ENCODE peak calls at places on chromosomes 12 and 14, in four cellular contexts. E is transverse colon; C is AG04449; X is CD8-positive, alpha-beta memory T cell. A is an unnamed sample.

GRCh38 chr14:88868558-88869159 is 44.2 kb downstream of the TTC8 start:
- DNase-seq in E (no peak), X (no peak), C (no peak), A (no peak)

GRCh38 chr12:124543591-124544310 is 23.7 kb downstream of the NCOR2 start:
- DNase-seq in C (no peak), E (no peak), X (no peak), A (peak; percentile 67)

GRCh38 chr12:106416273-106416672 is 58.7 kb downstream of the POLR3B start:
- DNase-seq in C (no peak), X (no peak), E (no peak), A (no peak)

GRCh38 chr12:76530531-76530930 is 29.0 kb downstream of the OSBPL8 start:
- DNase-seq in X (no peak), E (no peak), C (no peak), A (no peak)

GRCh38 chr12:85275359-85275758 is 4.7 kb upstream of the ALX1 start:
- DNase-seq in X (no peak), E (no peak), C (no peak), A (no peak)

GRCh38 chr14:96145116-96145864 is 59.3 kb upstream of the BDKRB2 start:
- DNase-seq in C (peak; percentile 65), X (no peak), E (no peak), A (peak; percentile 89)

GRCh38 chr12:55659486-55660385 is 23.0 kb downstream of the OR10P1 start:
- DNase-seq in E (peak; percentile 28), C (no peak), X (no peak), A (peak; percentile 68)

GRCh38 chr14:22986508-22987054 is 4.2 kb upstream of the AJUBA start:
- DNase-seq in X (peak; percentile 79), E (peak; percentile 93), C (peak; percentile 49), A (peak; percentile 89)

GRCh38 chr14:22291406-22291805 is 297.6 kb downstream of the DAD1 start:
- DNase-seq in E (no peak), C (no peak), X (no peak), A (no peak)

GRCh38 chr12:98423963-98424362 is 91.4 kb upstream of the TMPO start:
- DNase-seq in X (no peak), C (no peak), E (no peak), A (no peak)

GRCh38 chr14:102848830-102849521 is 71.7 kb downstream of the TRAF3 start:
- DNase-seq in E (peak; percentile 65), C (no peak), X (no peak), A (peak; percentile 60)

GRCh38 chr14:34496007-34496678 is 34.1 kb upstream of the SPTSSA start:
- DNase-seq in X (no peak), C (no peak), E (no peak), A (peak; percentile 33)

GRCh38 chr12:87597114-87597513 is 432.1 kb downstream of the C12orf50 start:
- DNase-seq in E (no peak), C (no peak), X (no peak), A (no peak)

GRCh38 chr12:42741771-42742510 is 152.4 kb upstream of the PRICKLE1 start:
- DNase-seq in C (no peak), E (no peak), X (no peak), A (peak; percentile 69)

GRCh38 chr12:47757840-47758583 is 668 bp downstream of the RAPGEF3 start:
- DNase-seq in E (peak; percentile 14), X (no peak), C (no peak), A (no peak)

GRCh38 chr12:6341439-6342139 is at the start of gene TNFRSF1A:
- DNase-seq in X (no peak), C (no peak), E (peak; percentile 82), A (peak; percentile 88)

GRCh38 chr12:63266988-63267387 is 116.0 kb upstream of the AVPR1A start:
- DNase-seq in E (no peak), C (no peak), X (no peak), A (no peak)

GRCh38 chr12:89883630-89884364 is 175.2 kb upstream of the ATP2B1 start:
- DNase-seq in C (no peak), E (no peak), X (no peak), A (no peak)

GRCh38 chr14:49970474-49971147 is 77.7 kb downstream of the ARF6 start:
- DNase-seq in E (no peak), C (no peak), X (no peak), A (peak; percentile 84)

GRCh38 chr14:100893760-100894159 is 9.8 kb downstream of the RTL1 start:
- DNase-seq in C (no peak), E (no peak), X (no peak), A (no peak)

GRCh38 chr14:91173221-91173670 is 59.4 kb downstream of the DGLUCY start:
- DNase-seq in E (peak; percentile 87), X (peak; percentile 64), C (no peak), A (peak; percentile 84)

GRCh38 chr12:107311682-107312081 is 218.3 kb upstream of the CRY1 start:
- DNase-seq in E (no peak), X (no peak), C (no peak), A (no peak)

GRCh38 chr14:104206281-104206904 is 68.0 kb downstream of the KIF26A start:
- DNase-seq in C (no peak), E (peak; percentile 67), X (no peak), A (no peak)

GRCh38 chr12:65510584-65511050 is 232.1 kb downstream of the MSRB3 start:
- DNase-seq in C (no peak), X (no peak), E (peak; percentile 30), A (no peak)

GRCh38 chr12:92469837-92470236 is 233.0 kb upstream of the PLEKHG7 start:
- DNase-seq in C (no peak), E (no peak), X (no peak), A (no peak)

GRCh38 chr12:65845751-65846537 is 21.7 kb downstream of the HMGA2 start:
- DNase-seq in C (no peak), X (no peak), E (no peak), A (no peak)

GRCh38 chr14:34926552-34926951 is 51.4 kb upstream of the BAZ1A start:
- DNase-seq in C (no peak), X (no peak), E (no peak), A (no peak)

GRCh38 chr12:26121323-26121740 is 3.5 kb downstream of the BHLHE41 start:
- DNase-seq in X (no peak), C (no peak), E (no peak), A (no peak)

GRCh38 chr12:26122681-26123481 is 2.0 kb downstream of the BHLHE41 start:
- DNase-seq in X (no peak), E (peak; percentile 75), C (no peak), A (peak; percentile 65)

GRCh38 chr12:26121841-26122680 is 2.8 kb downstream of the BHLHE41 start:
- DNase-seq in E (no peak), X (no peak), C (no peak), A (no peak)

GRCh38 chr12:26119391-26119981 is 5.4 kb downstream of the BHLHE41 start:
- DNase-seq in C (peak; percentile 33), X (no peak), E (no peak), A (peak; percentile 72)

DNA sequence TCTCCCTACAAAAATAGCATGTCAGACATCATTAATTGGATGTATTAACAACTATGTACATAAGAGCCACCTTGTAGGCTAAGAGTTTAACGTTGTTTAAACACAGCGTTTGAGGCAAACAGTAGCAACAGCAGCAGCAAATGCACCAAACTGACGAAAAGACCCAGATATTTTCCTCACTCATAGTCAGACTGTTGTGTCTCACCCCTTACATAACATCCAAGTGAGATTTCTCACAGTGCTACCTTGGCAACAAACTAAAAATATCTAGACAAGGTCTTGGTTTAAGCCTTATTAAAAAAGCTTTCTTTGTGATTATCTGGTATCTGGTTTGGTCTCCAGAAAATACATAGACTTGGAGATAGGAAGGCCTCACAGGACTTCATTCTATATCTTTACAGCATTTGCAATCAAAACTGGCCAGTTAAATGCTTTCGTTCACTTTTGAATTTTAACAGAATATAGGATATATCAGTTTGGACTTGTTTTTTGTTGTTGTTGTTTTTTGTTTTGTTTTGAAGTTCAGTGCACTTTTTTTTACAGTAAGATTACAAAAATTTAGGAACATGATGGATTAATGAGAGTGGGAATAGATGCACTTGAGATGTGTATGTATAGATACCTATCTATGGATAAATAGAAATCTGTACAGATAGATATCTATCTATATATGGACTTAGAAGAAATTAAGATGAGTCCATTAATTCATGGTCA is 4.1 kb downstream of the BHLHE41 start:
- DNase-seq in C (no peak), X (no peak), E (no peak), A (no peak)
- H3K4me3 ChIP-seq in C (no peak overlapping the region), X (no peak overlapping the region), E (no peak overlapping the region), A (no peak overlapping the region)

DNA sequence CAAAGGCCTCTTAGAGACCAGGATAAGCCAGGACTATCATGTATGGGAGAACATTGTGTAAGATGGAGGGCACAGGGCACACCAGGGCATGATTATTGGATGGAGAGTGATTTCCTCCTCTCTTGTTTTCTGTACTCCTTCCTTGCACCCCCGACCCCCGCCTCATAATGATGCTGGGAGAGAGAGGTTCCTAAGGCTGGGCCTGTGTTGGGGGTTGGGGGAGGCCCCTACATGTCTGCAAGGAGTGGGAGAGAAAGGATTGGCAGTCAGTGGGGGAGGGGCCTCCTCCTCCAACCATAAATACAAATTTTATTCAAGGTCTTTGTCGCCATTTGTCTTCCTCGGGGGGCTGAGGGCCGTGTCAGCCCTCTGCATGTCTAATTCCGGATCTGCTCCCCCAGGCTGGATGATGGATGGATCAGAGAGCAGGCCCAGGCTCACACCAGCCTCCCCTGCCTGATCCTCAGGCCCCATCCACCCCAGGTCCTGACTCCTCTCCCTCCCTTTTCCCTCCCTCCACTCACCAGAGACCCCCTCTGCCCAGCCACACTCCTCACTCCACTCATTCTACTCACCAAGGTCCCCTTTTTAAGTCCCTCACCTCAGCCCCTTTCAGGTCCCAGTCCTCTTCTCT is 2.0 kb upstream of the C1QL4 start:
- DNase-seq in E (no peak), X (no peak), C (no peak), A (no peak)
- H3K4me3 ChIP-seq in E (no peak overlapping the region), X (no peak overlapping the region), C (no peak overlapping the region), A (no peak overlapping the region)

GRCh38 chr12:31599053-31599452 is 8.1 kb upstream of the DENND5B start:
- DNase-seq in X (no peak), E (no peak), C (no peak), A (no peak)
- H3K4me3 ChIP-seq in X (no peak overlapping the region), E (no peak overlapping the region), C (no peak overlapping the region), A (no peak overlapping the region)

GRCh38 chr14:99125616-99126431 is 146.2 kb downstream of the BCL11B start:
- DNase-seq in E (no peak), C (no peak), X (no peak), A (no peak)

GRCh38 chr14:99129998-99130397 is 142.0 kb downstream of the BCL11B start:
- DNase-seq in C (no peak), X (no peak), E (no peak), A (no peak)

GRCh38 chr14:99128185-99128584 is 143.8 kb downstream of the BCL11B start:
- DNase-seq in X (no peak), C (no peak), E (no peak), A (no peak)

GRCh38 chr14:99129211-99129696 is 142.7 kb downstream of the BCL11B start:
- DNase-seq in E (no peak), C (no peak), X (no peak), A (no peak)

DNA sequence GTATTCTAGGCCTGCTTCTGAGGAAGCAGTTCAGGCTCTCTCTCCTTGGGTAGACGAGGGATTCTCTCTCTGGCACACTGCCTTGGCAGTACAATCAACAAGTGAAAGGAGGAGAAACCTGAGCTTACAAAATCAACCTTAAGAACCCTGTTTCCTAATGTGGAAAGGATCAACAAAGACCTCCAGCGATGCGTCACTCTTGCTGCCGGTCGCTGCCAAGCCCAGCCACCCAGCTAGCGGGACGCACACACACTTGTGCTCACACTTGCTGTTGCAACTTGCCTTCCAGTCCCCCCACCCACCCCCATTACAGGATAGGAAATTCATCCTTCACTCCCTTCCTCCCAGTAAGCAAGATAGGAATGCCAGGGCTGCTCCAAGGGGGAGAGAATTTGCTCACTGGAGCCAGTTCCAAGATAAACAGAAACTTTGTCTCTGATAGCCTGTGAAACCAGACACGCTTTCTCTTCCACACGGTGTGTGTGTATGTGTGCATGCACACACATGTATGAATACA is 144.3 kb downstream of the BCL11B start:
- DNase-seq in E (no peak), X (no peak), C (peak; percentile 1), A (no peak)
- H3K4me3 ChIP-seq in E (no peak overlapping the region), X (no peak overlapping the region), C (no peak overlapping the region), A (no peak overlapping the region)

GRCh38 chr12:102950950-102951490 is 6.5 kb upstream of the ASCL1 start:
- DNase-seq in E (no peak), C (no peak), X (no peak), A (no peak)
- H3K4me3 ChIP-seq in E (no peak overlapping the region), C (no peak overlapping the region), X (no peak overlapping the region), A (no peak overlapping the region)

A was measured in fibroblast of villous mesenchyme.